ENCODE peak calls at places on chromosomes 13 and 19, in six cellular contexts. Z, G, X, S, I and T are unnamed samples.

GRCh38 chr19:57688011-57688763 is 6.4 kb downstream of the ZNF551 start:
- DNase-seq in S (peak), Z (no peak), I (no peak), X (no peak), G (no peak), T (no peak)

GRCh38 chr13:99540530-99540929 is 39.3 kb downstream of the TM9SF2 start:
- DNase-seq in S (no peak), Z (no peak), G (no peak), I (no peak), X (no peak), T (no peak)

GRCh38 chr19:6223461-6224307 is 56.1 kb downstream of the MLLT1 start:
- DNase-seq in S (no peak), G (no peak), Z (peak), I (no peak), X (no peak), T (no peak)

GRCh38 chr19:5913739-5914357 is at the start of gene CAPS:
- DNase-seq in Z (peak), G (no peak), X (no peak), I (peak), S (peak), T (no peak)

GRCh38 chr13:80379245-80379644 is 38.3 kb upstream of the SPRY2 start:
- DNase-seq in Z (no peak), X (no peak), I (no peak), S (no peak), G (peak), T (no peak)

GRCh38 chr13:52809310-52809769 is 39.1 kb downstream of the PCDH8 start:
- DNase-seq in S (no peak), X (peak), Z (peak), G (peak), I (peak), T (peak)

GRCh38 chr13:73754727-73755292 is 379.4 kb downstream of the KLF12 start:
- DNase-seq in Z (no peak), I (no peak), X (peak), S (no peak), G (peak), T (peak)

GRCh38 chr13:18959996-18960395 is 221.6 kb downstream of the TUBA3C start:
- DNase-seq in S (no peak), I (no peak), X (no peak), G (no peak), Z (no peak), T (no peak)

GRCh38 chr19:47542030-47542475 is 27.2 kb upstream of the NAPA start:
- DNase-seq in I (no peak), Z (no peak), S (peak), X (peak), G (peak), T (no peak)

GRCh38 chr13:23621316-23621645 is 51.1 kb downstream of the TNFRSF19 start:
- DNase-seq in X (no peak), S (no peak), G (peak), I (no peak), Z (no peak), T (no peak)

GRCh38 chr19:10353793-10354391 is 14.5 kb upstream of the ICAM3 start:
- DNase-seq in I (peak), G (peak), X (peak), S (no peak), Z (peak), T (peak)

GRCh38 chr13:33728271-33729037 is 89.5 kb upstream of the RFC3 start:
- DNase-seq in X (no peak), S (peak), I (peak), Z (no peak), G (no peak), T (peak)

DNA sequence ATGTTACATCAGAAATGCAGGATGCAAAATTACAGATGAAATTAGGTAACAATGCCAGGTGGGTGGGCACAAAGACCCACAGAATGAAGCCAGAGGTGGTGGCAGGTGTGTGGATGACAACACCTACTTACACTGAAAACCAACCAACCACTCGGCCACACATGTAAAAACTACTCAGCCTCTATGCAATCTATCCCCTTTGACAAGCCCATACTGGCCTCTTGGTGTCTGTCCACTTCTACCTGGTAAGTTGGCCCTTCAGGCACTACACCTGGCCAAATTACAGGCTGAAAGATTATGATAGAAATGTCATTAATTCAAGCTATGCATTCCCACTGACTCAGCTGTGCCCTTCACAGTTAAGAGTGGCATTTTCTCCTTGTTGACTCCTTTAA is 50.0 kb downstream of the BRD4 start:
- DNase-seq in I (no peak), S (no peak), Z (no peak), X (no peak), G (no peak), T (no peak)
- H3K27ac ChIP-seq in I (peak), S (peak), Z (no peak), X (peak), G (no peak), T (no peak)

GRCh38 chr13:110334256-110334655 is 27.2 kb downstream of the COL4A2 start:
- DNase-seq in X (no peak), S (peak), Z (no peak), I (peak), G (peak), T (no peak)

GRCh38 chr13:110336108-110336507 is 29.0 kb downstream of the COL4A2 start:
- DNase-seq in S (no peak), X (no peak), G (no peak), I (peak), Z (no peak), T (no peak)

GRCh38 chr13:110332750-110333149 is 25.7 kb downstream of the COL4A2 start:
- DNase-seq in Z (no peak), X (no peak), I (no peak), G (peak), S (peak), T (no peak)

GRCh38 chr13:110334841-110335490 is 27.9 kb downstream of the COL4A2 start:
- DNase-seq in Z (no peak), S (no peak), G (peak), X (no peak), I (peak), T (no peak)

GRCh38 chr13:110333837-110334236 is 26.8 kb downstream of the COL4A2 start:
- DNase-seq in I (no peak), S (no peak), X (no peak), Z (no peak), G (no peak), T (no peak)
- H3K27ac ChIP-seq in I (no peak), S (peak), X (no peak), Z (no peak), G (peak), T (no peak)

GRCh38 chr13:110070046-110070445 is 236.9 kb downstream of the COL4A1 start:
- DNase-seq in S (no peak), G (no peak), I (no peak), X (no peak), Z (no peak), T (no peak)
- H3K27ac ChIP-seq in S (no peak), G (no peak), I (no peak), X (no peak), Z (no peak), T (no peak)

DNA sequence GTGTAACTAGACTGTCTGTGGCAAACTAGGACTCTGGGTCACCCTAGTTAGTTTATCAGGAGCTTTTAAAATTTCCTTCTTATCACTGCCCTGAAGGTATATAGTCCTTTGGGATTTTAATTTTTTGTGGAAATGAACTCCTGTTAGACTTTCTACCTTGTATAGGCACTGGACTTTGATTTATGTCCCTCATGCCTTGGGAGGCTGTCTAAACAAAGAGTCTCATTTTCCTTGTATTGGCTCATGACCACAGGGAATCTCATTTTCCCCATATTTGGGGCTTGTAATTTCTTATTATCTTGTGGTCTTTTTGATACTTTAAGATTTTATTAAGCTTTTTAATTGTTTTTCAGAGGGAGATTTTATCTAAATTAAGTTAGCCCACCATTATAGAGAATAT is 21.4 kb downstream of the KCTD4 start:
- DNase-seq in G (no peak), Z (no peak), S (no peak), X (no peak), I (no peak), T (no peak)
- H3K27ac ChIP-seq in G (peak), Z (no peak), S (no peak), X (peak), I (no peak), T (no peak)

DNA sequence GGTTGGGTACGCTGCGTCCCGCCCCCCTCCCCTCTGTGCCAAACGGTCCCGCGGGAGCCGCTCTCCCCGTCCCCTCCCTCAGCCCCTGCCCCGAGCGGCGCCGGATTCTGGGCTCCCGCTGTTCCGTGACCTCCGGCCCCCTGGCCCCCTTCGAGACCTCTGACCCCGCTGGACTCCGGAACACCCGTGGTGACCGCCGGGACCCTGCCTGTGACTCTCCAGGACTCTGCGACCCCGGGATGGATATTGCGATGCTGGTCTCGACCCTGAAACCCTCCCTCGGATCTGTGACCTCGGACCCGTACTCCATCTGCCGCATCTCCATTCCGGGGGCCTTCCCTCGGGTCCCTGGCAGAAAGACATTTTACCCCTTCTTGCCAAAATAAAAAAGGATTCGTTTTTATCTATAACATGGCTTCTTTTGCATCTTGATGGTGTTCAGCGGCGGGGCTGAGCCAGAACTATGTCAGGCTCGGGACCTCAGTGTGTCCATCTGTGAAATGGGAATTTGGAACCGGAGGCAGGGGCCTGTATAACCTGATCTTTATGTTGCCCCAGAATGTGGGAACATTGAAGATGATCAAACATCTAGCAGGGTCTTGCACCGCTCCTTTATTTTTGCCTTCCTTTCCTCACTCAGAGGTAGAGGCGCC is 654 bp upstream of the MEGF8 start:
- DNase-seq in Z (peak), I (no peak), G (no peak), X (no peak), S (no peak), T (no peak)
- H3K27ac ChIP-seq in Z (no peak), I (no peak), G (no peak), X (no peak), S (peak), T (no peak)

GRCh38 chr19:8393192-8393870 is 3.2 kb downstream of the RAB11B start:
- DNase-seq in I (peak), Z (peak), S (no peak), X (no peak), G (no peak), T (no peak)
- H3K27ac ChIP-seq in I (no peak), Z (peak), S (peak), X (no peak), G (no peak), T (peak)